ENCODE peak calls at places on chromosomes 12 and 14, in seven cellular contexts. M is uterus, K is cardiac muscle cell, D is foreskin fibroblast, T is left ventricle myocardium inferior, Y is HepG2, H is fibroblast of villous mesenchyme. U is an unnamed sample.

GRCh38 chr14:69571449-69571878 is 3.2 kb downstream of the CCDC177 start:
- DNase-seq in M (no peak), T (no peak), Y (no peak), H (no peak), K (peak), D (no peak), U (no peak)

GRCh38 chr12:89280833-89281533 is 71.3 kb downstream of the DUSP6 start:
- DNase-seq in D (no peak), Y (no peak), K (peak), M (no peak), T (peak), H (peak), U (no peak)

GRCh38 chr12:92235703-92236472 is 90.2 kb upstream of the BTG1 start:
- DNase-seq in M (no peak), T (no peak), D (no peak), H (no peak), Y (no peak), K (no peak), U (no peak)

GRCh38 chr12:4862809-4863208 is 46.9 kb upstream of the KCNA1 start:
- DNase-seq in T (no peak), K (no peak), H (no peak), Y (no peak), M (no peak), D (no peak), U (no peak)

GRCh38 chr14:21070610-21071224 is 613 bp downstream of the ARHGEF40 start:
- DNase-seq in M (peak), H (peak), D (peak), T (peak), Y (peak), K (peak), U (peak)

GRCh38 chr14:47966411-47966810 is 291.0 kb upstream of the MDGA2 start:
- DNase-seq in H (no peak), K (no peak), Y (no peak), D (no peak), M (no peak), T (no peak), U (no peak)

GRCh38 chr14:102293784-102294183 is 11.2 kb downstream of the MOK start:
- DNase-seq in K (peak), T (no peak), Y (no peak), H (no peak), M (no peak), D (no peak), U (peak)

GRCh38 chr12:95066091-95066855 is 7.1 kb downstream of the NR2C1 start:
- DNase-seq in T (no peak), K (no peak), H (no peak), D (no peak), Y (no peak), M (no peak), U (no peak)

GRCh38 chr12:12079291-12079690 is 8.6 kb downstream of the BCL2L14 start:
- DNase-seq in Y (no peak), H (no peak), M (no peak), T (no peak), K (peak), D (no peak), U (peak)

GRCh38 chr12:52434760-52435530 is 774 bp upstream of the KRT75 start:
- DNase-seq in K (no peak), T (no peak), Y (no peak), M (no peak), D (no peak), H (no peak), U (no peak)

GRCh38 chr12:45989277-45989856 is 1.0 kb downstream of the SCAF11 start:
- DNase-seq in M (no peak), Y (no peak), D (no peak), T (no peak), K (no peak), H (peak), U (no peak)

GRCh38 chr12:31880340-31880739 is 78.9 kb upstream of the RESF1 start:
- DNase-seq in D (no peak), M (no peak), H (peak), T (no peak), Y (no peak), K (peak), U (no peak)

GRCh38 chr14:51661504-51661903 is 9.8 kb downstream of the FRMD6 start:
- DNase-seq in H (no peak), D (no peak), Y (no peak), K (no peak), T (no peak), M (no peak), U (no peak)

GRCh38 chr14:39247256-39247655 is 13.5 kb downstream of the MIA2 start:
- DNase-seq in M (no peak), T (no peak), D (peak), K (peak), Y (no peak), H (peak), U (peak)

GRCh38 chr12:110175201-110175600 is 51.0 kb downstream of the IFT81 start:
- DNase-seq in M (no peak), T (no peak), H (no peak), D (no peak), K (no peak), Y (no peak), U (no peak)

GRCh38 chr12:99911076-99911475 is 73.7 kb downstream of the ANKS1B start:
- DNase-seq in K (peak), M (peak), Y (peak), H (peak), D (peak), T (no peak), U (peak)

GRCh38 chr12:49673446-49674317 is 33.5 kb downstream of the FMNL3 start:
- DNase-seq in H (peak), D (peak), T (peak), M (peak), K (peak), Y (peak), U (peak)

GRCh38 chr12:93173178-93173957 is 204.4 kb upstream of the NUDT4 start:
- DNase-seq in K (peak), D (peak), Y (no peak), H (peak), T (no peak), M (no peak), U (peak)

GRCh38 chr12:93419388-93420034 is 22.2 kb downstream of the UBE2N start:
- DNase-seq in T (no peak), K (peak), H (peak), M (no peak), D (no peak), Y (peak), U (peak)

GRCh38 chr14:22316473-22316872 is 272.6 kb downstream of the DAD1 start:
- DNase-seq in K (no peak), M (no peak), D (no peak), H (no peak), Y (no peak), T (no peak), U (no peak)

GRCh38 chr12:30329281-30329680 is 366.4 kb downstream of the IPO8 start:
- DNase-seq in H (peak), Y (no peak), D (peak), T (no peak), K (peak), M (no peak), U (peak)

GRCh38 chr12:71780207-71780822 is 25.7 kb downstream of the RAB21 start:
- DNase-seq in K (peak), D (peak), Y (peak), H (peak), T (no peak), M (no peak), U (peak)

GRCh38 chr12:12081836-12082497 is 11.2 kb downstream of the BCL2L14 start:
- DNase-seq in K (peak), M (no peak), T (no peak), Y (peak), D (no peak), H (peak), U (peak)

GRCh38 chr12:3047961-3048360 is 29.2 kb upstream of the TSPAN9 start:
- DNase-seq in H (no peak), T (peak), M (no peak), K (no peak), Y (no peak), D (no peak), U (no peak)

GRCh38 chr12:124884587-124885438 is 21.1 kb upstream of the SCARB1 start:
- DNase-seq in T (no peak), M (no peak), K (no peak), Y (peak), H (no peak), D (no peak), U (no peak)

GRCh38 chr12:24852420-24852819 is 96.5 kb downstream of the BCAT1 start:
- DNase-seq in M (no peak), K (no peak), Y (no peak), T (no peak), H (no peak), D (no peak), U (peak)

GRCh38 chr14:100074431-100075100 is 9.3 kb downstream of the EVL start:
- DNase-seq in T (no peak), M (no peak), K (no peak), Y (no peak), H (no peak), D (no peak), U (no peak)
- H3K4me3 ChIP-seq in T (no peak), M (no peak), K (no peak), Y (no peak), H (no peak), D (no peak), U (no peak)

DNA sequence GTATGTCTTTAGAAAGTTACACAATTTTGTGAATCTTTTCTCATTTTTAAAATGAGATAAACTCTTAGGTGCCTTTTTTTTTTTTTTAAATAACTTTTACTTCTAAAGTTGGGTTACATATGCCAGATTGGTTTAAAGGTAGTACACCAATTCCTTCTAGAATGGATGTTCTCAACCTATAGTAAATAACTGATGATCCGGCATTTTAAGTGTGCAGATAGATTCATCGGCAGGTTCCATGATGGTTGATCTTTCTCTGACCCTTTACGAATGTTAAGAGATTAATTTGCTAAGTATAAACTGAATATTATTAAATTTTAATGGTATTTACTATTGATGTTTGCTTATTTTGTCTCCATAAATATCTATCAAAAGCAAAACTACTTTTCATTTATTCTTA is 8.3 kb downstream of the AP5M1 start:
- DNase-seq in H (no peak), K (no peak), M (no peak), Y (no peak), T (no peak), D (no peak), U (no peak)
- TF ChIP-seq CTCF in H (no peak), K (no peak), M (no peak), Y (no peak), T (no peak), D (no peak), U (no peak)

GRCh38 chr14:33931439-33931838 is 19.4 kb downstream of the EGLN3 start:
- DNase-seq in Y (no peak), T (no peak), M (no peak), D (no peak), H (no peak), K (no peak), U (no peak)

GRCh38 chr14:33932526-33933292 is 18.2 kb downstream of the EGLN3 start:
- DNase-seq in T (no peak), D (no peak), H (no peak), K (peak), M (no peak), Y (no peak), U (peak)

GRCh38 chr14:33933386-33933934 is 17.4 kb downstream of the EGLN3 start:
- DNase-seq in H (no peak), M (no peak), T (no peak), Y (no peak), D (no peak), K (peak), U (no peak)

GRCh38 chr14:33930464-33930863 is 20.4 kb downstream of the EGLN3 start:
- DNase-seq in D (no peak), T (no peak), M (no peak), Y (no peak), H (no peak), K (peak), U (no peak)

DNA sequence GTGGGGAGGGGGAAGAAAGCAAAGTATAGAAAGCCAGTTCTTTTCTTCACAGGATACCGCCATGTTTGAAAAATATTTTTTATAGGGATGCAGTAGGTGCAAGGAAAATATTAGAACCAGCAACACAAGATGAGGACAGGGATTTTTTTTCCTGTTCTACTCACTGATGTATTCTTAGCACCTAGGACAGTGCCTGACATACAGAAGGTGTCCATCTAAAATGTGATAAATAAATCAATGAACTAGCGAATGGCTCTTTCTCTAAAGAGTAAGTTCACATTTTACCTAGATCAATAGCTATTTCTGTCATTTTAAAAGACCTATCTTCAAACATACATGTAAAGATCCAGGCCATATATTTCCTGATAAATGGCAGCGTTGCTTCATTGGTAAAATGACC is 18.8 kb downstream of the EGLN3 start:
- DNase-seq in Y (no peak), K (no peak), H (no peak), D (no peak), M (no peak), T (no peak), U (no peak)
- H3K4me3 ChIP-seq in Y (no peak), K (no peak), H (no peak), D (no peak), M (no peak), T (no peak), U (no peak)

DNA sequence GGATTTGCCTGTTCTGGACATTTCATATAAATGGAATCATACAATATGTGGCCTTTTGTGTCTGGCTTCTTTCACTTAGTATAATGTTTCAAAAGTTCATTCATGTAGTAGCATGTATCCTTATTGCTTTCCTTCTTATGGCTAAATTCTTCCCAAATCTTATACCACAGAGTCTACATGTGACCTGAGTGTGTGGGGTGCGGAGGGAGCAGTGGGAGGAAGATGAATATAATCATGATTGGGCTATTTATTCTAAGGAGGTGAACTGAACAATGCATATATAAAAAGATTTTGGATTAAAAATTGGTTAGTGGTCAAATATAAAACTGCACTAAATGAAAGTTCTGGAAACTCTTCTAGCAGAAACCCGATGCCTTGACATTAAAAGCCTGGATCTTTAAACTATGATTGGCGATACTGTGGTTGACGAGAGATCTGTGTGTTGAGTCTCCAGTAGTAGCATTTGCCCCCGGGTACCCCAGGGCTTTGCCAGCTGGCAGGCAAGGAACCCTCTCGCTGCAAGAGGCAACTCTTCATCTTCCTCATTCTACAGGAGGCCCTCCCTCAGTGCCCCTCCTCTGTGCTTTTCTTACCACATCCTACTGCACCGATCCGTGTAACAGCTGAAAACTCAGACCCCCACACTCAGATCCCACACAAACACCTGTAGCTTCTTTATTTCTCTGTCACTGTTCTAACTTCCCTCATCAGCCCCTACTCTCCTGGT is 2.6 kb downstream of the CYP46A1 start:
- DNase-seq in H (no peak), M (peak), T (no peak), D (no peak), K (no peak), Y (no peak), U (no peak)
- TF ChIP-seq CTCF in H (no peak), M (no peak), T (no peak), D (no peak), K (no peak), Y (no peak), U (no peak)

GRCh38 chr12:53452159-53453077 is 516 bp downstream of the PCBP2 start:
- DNase-seq in H (peak), M (peak), Y (peak), K (peak), D (peak), T (peak), U (peak)

GRCh38 chr12:53456654-53457366 is 4.9 kb downstream of the PCBP2 start:
- DNase-seq in T (no peak), H (no peak), K (no peak), Y (no peak), D (no peak), M (no peak), U (no peak)

GRCh38 chr12:53454710-53455109 is 2.8 kb downstream of the PCBP2 start:
- DNase-seq in T (no peak), H (no peak), Y (no peak), D (no peak), K (no peak), M (no peak), U (no peak)

GRCh38 chr12:53451661-53452158 is at the start of gene PCBP2:
- DNase-seq in T (peak), K (peak), Y (peak), H (peak), M (peak), D (peak), U (peak)

DNA sequence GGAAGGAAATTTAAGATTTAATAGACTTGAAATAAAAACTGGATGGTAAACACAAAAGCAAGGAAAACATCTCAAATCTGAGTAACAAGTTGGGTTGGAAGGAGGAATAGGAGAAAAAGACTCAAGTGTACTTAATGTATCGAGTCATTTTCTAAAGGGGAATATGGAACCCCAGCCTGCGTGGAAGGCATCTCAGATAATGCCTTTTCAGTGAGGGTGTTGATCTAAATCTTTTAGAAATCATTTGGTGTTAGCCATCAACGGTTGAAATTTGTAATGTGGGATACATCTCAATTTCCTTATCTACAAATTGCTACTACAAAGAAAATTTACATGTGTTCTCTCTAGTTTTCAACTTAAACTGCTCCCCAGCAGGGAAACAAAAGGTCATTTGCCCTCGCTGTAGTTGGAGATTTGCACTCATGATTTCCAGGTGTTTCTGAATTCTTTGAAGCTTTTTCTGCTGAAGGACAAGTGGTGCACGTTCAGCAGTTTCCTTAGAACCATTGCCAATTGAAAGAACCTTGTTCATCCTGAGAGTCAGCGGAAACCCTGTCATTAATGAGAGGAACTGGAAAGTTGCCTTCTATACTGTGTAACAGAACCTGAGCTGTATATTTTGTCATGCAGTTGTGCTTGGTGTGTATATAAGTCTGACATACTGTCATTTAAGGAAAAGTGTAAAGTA is 2.2 kb downstream of the PCBP2 start:
- DNase-seq in D (no peak), H (no peak), T (no peak), Y (no peak), K (no peak), M (no peak), U (no peak)
- H3K4me3 ChIP-seq in D (peak), H (peak), T (peak), Y (peak), K (peak), M (no peak), U (peak)

U was measured in astrocyte of the spinal cord.